ENCODE peak calls at places on chromosomes 7 and 10, in nine cellular contexts. I is Caco-2; M is hypothalamus; T is dorsolateral prefrontal cortex; O is activated CD8-positive, alpha-beta memory T cell treated with anti-CD3 and anti-CD28 coated beads, Interleukin-2, amount 10 ng/mL, durations not matched to agents 7 days and 5 days; F is stomach; W is fibroblast of the aortic adventitia; S is AG08395; L is LoVo. Q is an unnamed sample.

GRCh38 chr10:46250481-46250880 is 36.3 kb upstream of the ANTXRL start:
- DNase-seq in I (no peak), M (no peak), T (no peak), O (no peak), F (no peak), W (no peak), S (no peak), L (no peak), Q (no peak)

GRCh38 chr7:131895541-131896173 is 339.2 kb upstream of the PODXL start:
- DNase-seq in I (no peak), M (no peak), T (no peak), O (no peak), F (no peak), W (peak; percentile 98), S (peak; percentile 87), L (no peak), Q (no peak)

GRCh38 chr10:58981846-58982245 is 194.6 kb upstream of the PHYHIPL start:
- DNase-seq in I (no peak), M (no peak), T (no peak), O (no peak), F (no peak), W (no peak), S (no peak), L (no peak), Q (no peak)

GRCh38 chr10:116274141-116274861 is 1.3 kb upstream of the GFRA1 start:
- DNase-seq in I (no peak), M (no peak), T (no peak), O (no peak), F (no peak), W (no peak), S (peak; percentile 29), L (no peak), Q (no peak)

GRCh38 chr7:112798199-112799159 is 8.3 kb upstream of the TMEM168 start:
- DNase-seq in I (no peak), M (no peak), T (no peak), O (no peak), F (no peak), W (no peak), S (no peak), L (no peak), Q (no peak)

GRCh38 chr10:120514035-120514620 is 57.1 kb downstream of the PLPP4 start:
- DNase-seq in I (peak; percentile 59), M (no peak), T (no peak), O (peak; percentile 43), F (no peak), W (peak; percentile 73), S (peak; percentile 52), L (peak; percentile 36), Q (no peak)

GRCh38 chr10:73590881-73591577 is at the start of gene USP54:
- DNase-seq in I (peak; percentile 55), M (no peak), T (no peak), O (no peak), F (no peak), W (peak; percentile 43), S (peak; percentile 74), L (peak; percentile 75), Q (no peak)

GRCh38 chr7:44387427-44387826 is 62.0 kb upstream of the CAMK2B start:
- DNase-seq in I (no peak), M (no peak), T (no peak), O (peak; percentile 36), F (peak; percentile 5), W (no peak), S (no peak), L (no peak), Q (no peak)

GRCh38 chr10:119680050-119680449 is 28.9 kb downstream of the BAG3 start:
- DNase-seq in I (no peak), M (no peak), T (no peak), O (no peak), F (no peak), W (peak; percentile 81), S (peak; percentile 67), L (no peak), Q (no peak)

GRCh38 chr7:20331912-20332317 is 1.2 kb downstream of the ITGB8 start:
- DNase-seq in I (no peak), M (no peak), T (no peak), O (no peak), F (no peak), W (no peak), S (no peak), L (no peak), Q (no peak)

GRCh38 chr7:133528796-133529195 is 275.9 kb downstream of the EXOC4 start:
- DNase-seq in I (no peak), M (no peak), T (no peak), O (no peak), F (no peak), W (no peak), S (no peak), L (no peak), Q (no peak)

GRCh38 chr7:28981282-28981555 is 23.1 kb upstream of the TRIL start:
- DNase-seq in I (no peak), M (no peak), T (no peak), O (no peak), F (no peak), W (no peak), S (no peak), L (no peak), Q (no peak)

GRCh38 chr7:70458195-70458695 is 673.7 kb upstream of the GALNT17 start:
- DNase-seq in I (no peak), M (no peak), T (no peak), O (no peak), F (peak; percentile 28), W (no peak), S (no peak), L (no peak), Q (no peak)